ENCODE peak calls at places on chromosomes 5 and 9, in six cellular contexts. R, L, U, C, Z and X are unnamed samples.

GRCh38 chr9:88322906-88323566 is 65.2 kb upstream of the SPIN1 start:
- DNase-seq in R (peak), L (no peak), U (no peak), C (peak), Z (peak), X (no peak)

GRCh38 chr5:27402828-27403227 is 364.4 kb upstream of the CDH9 start:
- DNase-seq in R (no peak), L (no peak), U (no peak), C (no peak), Z (no peak), X (no peak)

GRCh38 chr9:3903906-3904305 is 378.1 kb upstream of the RFX3 start:
- DNase-seq in R (no peak), L (no peak), U (no peak), C (no peak), Z (no peak), X (no peak)

GRCh38 chr9:137320555-137321384 is 18.7 kb upstream of the NRARP start:
- DNase-seq in R (peak), L (no peak), U (peak), C (no peak), Z (no peak), X (no peak)

GRCh38 chr9:108552459-108553040 is 303.2 kb downstream of the ACTL7B start:
- DNase-seq in R (no peak), L (no peak), U (no peak), C (no peak), Z (no peak), X (no peak)

GRCh38 chr9:135574331-135574730 is 12.8 kb downstream of the PAEP start:
- DNase-seq in R (no peak), L (no peak), U (no peak), C (no peak), Z (no peak), X (no peak)

GRCh38 chr5:111063709-111064322 is 7.7 kb upstream of the TSLP start:
- DNase-seq in R (no peak), L (peak), U (no peak), C (no peak), Z (peak), X (no peak)

GRCh38 chr9:132244582-132245455 is 83.0 kb downstream of the NTNG2 start:
- DNase-seq in R (no peak), L (no peak), U (peak), C (peak), Z (peak), X (no peak)

GRCh38 chr5:77560677-77561263 is 68.7 kb upstream of the WDR41 start:
- DNase-seq in R (peak), L (peak), U (no peak), C (peak), Z (peak), X (no peak)

GRCh38 chr5:14741721-14742426 is 77.4 kb downstream of the OTULIN start:
- DNase-seq in R (no peak), L (no peak), U (no peak), C (no peak), Z (no peak), X (no peak)

GRCh38 chr5:14269395-14269794 is 126.3 kb downstream of the TRIO start:
- DNase-seq in R (no peak), L (no peak), U (no peak), C (no peak), Z (no peak), X (no peak)

GRCh38 chr5:54305737-54306136 is 4.6 kb downstream of the ARL15 start:
- DNase-seq in R (no peak), L (no peak), U (no peak), C (no peak), Z (no peak), X (no peak)
- TF ChIP-seq CTCF in R (no peak), L (no peak), U (no peak), C (no peak), Z (no peak), X (no peak)

GRCh38 chr5:91381134-91381773 is 1.9 kb downstream of the ARRDC3 start:
- DNase-seq in R (no peak), L (no peak), U (no peak), C (no peak), Z (no peak), X (no peak)
- TF ChIP-seq CTCF in R (no peak), L (no peak), U (no peak), C (no peak), Z (no peak), X (no peak)

GRCh38 chr9:84317563-84317962 is 23.0 kb downstream of the SLC28A3 start:
- DNase-seq in R (no peak), L (peak), U (no peak), C (no peak), Z (no peak), X (no peak)
- TF ChIP-seq CTCF in R (no peak), L (peak), U (no peak), C (peak), Z (peak), X (no peak)

DNA sequence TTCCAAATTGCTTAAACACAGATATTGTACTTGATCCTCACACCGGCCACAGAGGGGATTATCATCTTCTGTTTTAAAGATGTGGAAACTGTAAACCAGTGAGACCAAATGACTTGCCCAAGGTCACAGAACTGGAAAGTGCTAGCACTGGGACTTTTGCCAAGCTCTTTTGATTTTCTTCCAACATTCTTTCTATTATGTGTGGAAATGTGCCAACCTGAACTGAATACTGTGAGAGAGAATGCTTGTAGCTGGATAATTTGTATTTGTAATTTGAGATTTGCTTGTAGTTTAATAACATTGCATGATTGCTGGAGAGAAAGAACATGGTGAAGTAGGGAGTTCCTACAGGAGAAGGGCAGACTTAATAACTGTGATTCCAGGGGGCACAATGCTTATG is 977.9 kb upstream of the NUDT12 start:
- DNase-seq in R (no peak), L (no peak), U (peak), C (peak), Z (peak), X (no peak)
- TF ChIP-seq CTCF in R (no peak), L (no peak), U (no peak), C (no peak), Z (no peak), X (no peak)

DNA sequence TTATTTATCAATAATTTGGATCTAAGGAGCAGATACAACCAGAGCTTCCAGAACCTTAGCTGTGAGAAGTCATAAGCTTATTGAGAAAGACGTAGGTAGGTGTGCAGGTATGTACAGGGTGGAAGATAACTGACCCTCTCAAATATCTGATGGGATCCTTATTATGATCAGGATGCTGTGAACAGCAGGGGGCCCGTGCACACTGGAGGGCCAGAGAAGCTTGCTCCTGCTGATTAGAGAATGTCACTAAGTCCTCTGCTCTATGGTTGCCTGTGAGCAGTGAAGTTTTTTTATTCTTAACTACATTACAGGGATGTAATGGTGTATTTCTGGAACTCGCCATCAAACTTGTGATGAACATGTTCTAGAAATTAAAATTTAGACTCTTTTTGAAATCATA is 108.9 kb upstream of the POU5F2 start:
- DNase-seq in R (peak), L (peak), U (no peak), C (no peak), Z (no peak), X (no peak)
- TF ChIP-seq CTCF in R (no peak), L (no peak), U (no peak), C (no peak), Z (no peak), X (no peak)

DNA sequence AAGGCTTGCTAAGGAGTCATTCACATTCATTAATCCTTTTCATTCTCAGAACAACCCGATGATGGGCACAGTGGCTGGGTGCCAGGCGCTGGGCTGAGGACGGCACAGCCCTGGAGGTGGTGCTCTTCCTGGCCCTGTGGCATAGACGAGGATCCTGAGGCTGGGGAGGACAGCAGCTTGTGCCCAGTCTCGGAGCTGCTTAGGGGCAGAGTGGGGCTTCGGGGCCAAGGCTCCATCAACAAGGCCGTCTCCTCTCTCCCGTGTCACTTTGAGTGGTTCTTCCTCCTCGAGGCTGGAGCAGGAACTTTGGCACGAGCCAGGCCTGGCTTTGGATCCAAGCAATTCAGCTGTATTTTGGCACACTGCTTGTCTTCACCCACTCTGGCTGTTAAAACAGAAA is 166.7 kb downstream of the TTLL11 start:
- DNase-seq in R (no peak), L (no peak), U (no peak), C (no peak), Z (no peak), X (no peak)
- TF ChIP-seq CTCF in R (no peak), L (no peak), U (no peak), C (no peak), Z (no peak), X (no peak)